ENCODE peak calls at places on chromosomes 2 and 18, in ten cellular contexts. G, C, M, P, R, D, T, F, X and N are unnamed samples.

GRCh38 chr2:10137053-10137843 is 14.7 kb downstream of the RRM2 start:
- DNase-seq in T (no peak), M (no peak), C (no peak), X (no peak), F (no peak), P (no peak), R (peak), G (no peak), D (no peak), N (no peak)

GRCh38 chr18:36813111-36813752 is 15.6 kb downstream of the TPGS2 start:
- DNase-seq in T (peak), P (no peak), M (no peak), F (no peak), C (no peak), G (no peak), R (peak), D (no peak), X (no peak), N (no peak)

GRCh38 chr2:127408004-127408806 is 10.0 kb upstream of the PROC start:
- DNase-seq in P (peak), F (peak), D (peak), C (peak), M (peak), R (peak), X (peak), T (peak), G (peak), N (peak)

GRCh38 chr2:189104926-189105325 is 74.6 kb downstream of the COL5A2 start:
- DNase-seq in C (peak), R (no peak), P (no peak), D (no peak), T (no peak), X (peak), M (no peak), F (no peak), G (no peak), N (peak)

GRCh38 chr2:200432296-200432695 is 77.6 kb downstream of the KCTD18 start:
- DNase-seq in M (no peak), G (no peak), R (peak), P (no peak), F (no peak), T (no peak), X (no peak), D (peak), C (no peak), N (peak)

GRCh38 chr2:221572821-221573429 is 821 bp upstream of the EPHA4 start:
- DNase-seq in G (peak), M (no peak), X (peak), R (peak), C (peak), D (peak), P (peak), T (peak), F (peak), N (peak)

GRCh38 chr2:51013060-51013746 is 18.7 kb downstream of the NRXN1 start:
- DNase-seq in X (no peak), R (no peak), G (peak), T (no peak), D (no peak), F (no peak), C (peak), M (no peak), P (no peak), N (peak)

GRCh38 chr2:241268716-241269445 is 46.6 kb downstream of the HDLBP start:
- DNase-seq in D (peak), G (no peak), P (no peak), R (peak), F (no peak), C (peak), X (no peak), T (peak), M (no peak), N (peak)

GRCh38 chr18:77102246-77103040 is 30.1 kb downstream of the MBP start:
- DNase-seq in M (no peak), T (peak), R (peak), C (peak), D (peak), X (peak), G (no peak), P (no peak), F (no peak), N (peak)

GRCh38 chr2:225414902-225415301 is 15.4 kb downstream of the NYAP2 start:
- DNase-seq in R (no peak), D (no peak), F (no peak), T (no peak), P (no peak), C (no peak), M (no peak), G (no peak), X (no peak), N (no peak)

GRCh38 chr2:214019973-214020345 is 390.9 kb upstream of the VWC2L start:
- DNase-seq in G (no peak), X (no peak), T (no peak), P (no peak), R (peak), C (no peak), D (peak), M (no peak), F (no peak), N (peak)

GRCh38 chr18:59881728-59882685 is 17.8 kb upstream of the PMAIP1 start:
- DNase-seq in P (no peak), C (peak), D (peak), T (peak), F (no peak), G (no peak), M (no peak), X (peak), R (peak), N (no peak)

GRCh38 chr18:35592298-35592697 is 10.8 kb downstream of the GALNT1 start:
- DNase-seq in X (no peak), T (no peak), P (no peak), G (no peak), R (no peak), M (no peak), F (no peak), C (no peak), D (no peak), N (no peak)

GRCh38 chr18:13618760-13619438 is 107.5 kb downstream of the FAM210A start:
- DNase-seq in F (no peak), M (no peak), D (no peak), T (no peak), G (no peak), R (no peak), P (peak), X (no peak), C (no peak), N (no peak)

GRCh38 chr2:204673877-204674276 is 128.6 kb downstream of the PARD3B start:
- DNase-seq in D (peak), P (no peak), R (peak), F (no peak), T (peak), C (peak), X (no peak), M (no peak), G (no peak), N (no peak)

GRCh38 chr18:573385-573784 is 6.8 kb upstream of the CETN1 start:
- DNase-seq in F (no peak), C (no peak), P (no peak), M (no peak), T (no peak), D (no peak), X (no peak), R (no peak), G (no peak), N (no peak)

GRCh38 chr2:190404487-190404886 is 3.7 kb upstream of the MFSD6 start:
- DNase-seq in F (peak), R (peak), X (no peak), C (peak), T (no peak), P (no peak), D (peak), G (no peak), M (no peak), N (no peak)

GRCh38 chr18:71966791-71967190 is 577.4 kb downstream of the CBLN2 start:
- DNase-seq in F (no peak), C (no peak), G (no peak), D (no peak), M (no peak), T (no peak), P (no peak), R (no peak), X (no peak), N (no peak)

GRCh38 chr18:49844903-49845302 is 31.6 kb upstream of the ACAA2 start:
- DNase-seq in F (no peak), D (no peak), P (no peak), X (no peak), M (no peak), C (no peak), T (no peak), G (no peak), R (no peak), N (no peak)

GRCh38 chr18:64037812-64038414 is 68.0 kb downstream of the SERPINB8 start:
- DNase-seq in C (peak), F (no peak), M (no peak), P (no peak), D (peak), R (peak), G (no peak), X (peak), T (peak), N (peak)

GRCh38 chr2:204325468-204325867 is 219.8 kb upstream of the PARD3B start:
- DNase-seq in M (peak), X (peak), C (peak), T (peak), D (peak), F (peak), G (no peak), P (peak), R (peak), N (peak)

GRCh38 chr2:15059870-15060617 is 427.5 kb downstream of the LRATD1 start:
- DNase-seq in P (no peak), T (no peak), M (no peak), C (no peak), X (no peak), D (no peak), F (no peak), G (no peak), R (no peak), N (peak)

GRCh38 chr18:46332956-46333355 is 228.8 kb downstream of the HAUS1 start:
- DNase-seq in F (no peak), R (no peak), M (no peak), X (no peak), C (no peak), D (no peak), P (peak), T (no peak), G (peak), N (no peak)

GRCh38 chr2:120005834-120006521 is 6.9 kb upstream of the EPB41L5 start:
- DNase-seq in T (no peak), P (no peak), R (no peak), G (no peak), F (no peak), C (no peak), D (no peak), X (no peak), M (no peak), N (no peak)

GRCh38 chr2:54619660-54620231 is 103.7 kb upstream of the EML6 start:
- DNase-seq in D (no peak), R (no peak), T (no peak), C (no peak), M (no peak), G (no peak), F (peak), X (no peak), P (no peak), N (no peak)

GRCh38 chr18:13878858-13879257 is 36.5 kb downstream of the MC2R start:
- DNase-seq in G (no peak), T (no peak), R (no peak), P (no peak), D (no peak), C (no peak), X (no peak), M (no peak), F (no peak), N (no peak)

GRCh38 chr2:68250196-68250595 is 2.1 kb downstream of the PPP3R1 start:
- DNase-seq in R (peak), G (no peak), F (no peak), D (no peak), C (no peak), X (no peak), T (no peak), M (no peak), P (no peak), N (no peak)
- H3K4me3 ChIP-seq in R (peak), G (peak), F (peak), D (peak), C (peak), X (peak), T (peak), M (peak), P (no peak), N (peak)

GRCh38 chr2:96838345-96839287 is 5.2 kb downstream of the ANKRD23 start:
- DNase-seq in R (no peak), M (no peak), T (no peak), X (no peak), G (no peak), F (no peak), C (no peak), P (no peak), D (no peak), N (no peak)
- H3K4me3 ChIP-seq in R (no peak), M (no peak), T (no peak), X (no peak), G (peak), F (no peak), C (no peak), P (no peak), D (no peak), N (no peak)

DNA sequence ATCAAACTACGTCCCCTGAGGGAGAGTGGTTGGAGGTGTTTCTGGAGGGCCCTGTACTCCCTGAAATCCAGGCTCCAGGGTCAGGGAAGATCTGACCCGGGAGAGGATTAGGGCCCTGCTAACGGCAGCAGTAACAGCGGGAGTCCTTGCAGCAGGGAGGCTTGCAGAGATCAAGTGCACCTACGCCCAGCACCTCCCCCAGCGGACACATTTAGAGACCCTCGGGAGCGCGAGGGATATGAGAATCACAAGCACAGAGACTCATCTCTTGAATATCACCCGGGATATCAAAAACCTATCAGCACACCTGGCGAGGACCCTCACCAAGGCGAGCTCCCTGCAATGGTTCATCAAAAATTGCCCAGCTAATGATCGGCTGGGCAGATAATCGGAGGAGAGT is 210.0 kb downstream of the GBX2 start:
- DNase-seq in C (no peak), F (no peak), R (no peak), G (no peak), T (no peak), M (no peak), P (no peak), D (no peak), X (no peak), N (no peak)
- H3K4me3 ChIP-seq in C (no peak), F (no peak), R (no peak), G (no peak), T (no peak), M (no peak), P (no peak), D (no peak), X (no peak), N (no peak)

GRCh38 chr2:156476021-156476420 is 39.8 kb downstream of the GPD2 start:
- DNase-seq in C (no peak), M (no peak), D (no peak), R (no peak), G (no peak), F (no peak), T (no peak), X (peak), P (no peak), N (no peak)
- H3K4me3 ChIP-seq in C (no peak), M (no peak), D (no peak), R (no peak), G (no peak), F (no peak), T (no peak), X (no peak), P (no peak), N (no peak)